ENCODE peak calls at places on chromosomes 11 and 22, in six cellular contexts. J, G, C, X, L and Z are unnamed samples.
A peak's percentile ranks its signal among the peaks of the same experiment; 100 is the strongest.

GRCh38 chr22:35189559-35189958 is 67.7 kb upstream of the HMGXB4 start:
- DNase-seq in G (no peak), C (no peak), X (no peak), L (no peak), J (no peak), Z (no peak)

GRCh38 chr22:33917744-33918406 is 2.4 kb downstream of the LARGE1 start:
- DNase-seq in J (peak; percentile 62), G (no peak), X (no peak), C (peak; percentile 6), L (no peak), Z (peak; percentile 57)

GRCh38 chr11:57514538-57515331 is 767 bp downstream of the SLC43A1 start:
- DNase-seq in C (peak; percentile 42), G (no peak), J (peak; percentile 81), X (peak; percentile 24), L (peak; percentile 82), Z (peak; percentile 87)

GRCh38 chr22:49081261-49081666 is 746.4 kb downstream of the BRD1 start:
- DNase-seq in L (peak; percentile 63), X (no peak), C (no peak), G (no peak), J (no peak), Z (no peak)

GRCh38 chr11:47152953-47153950 is 23.4 kb downstream of the ARFGAP2 start:
- DNase-seq in L (peak; percentile 82), J (peak; percentile 97), C (peak; percentile 88), G (no peak), X (peak; percentile 21), Z (peak; percentile 89)

GRCh38 chr11:27276141-27276540 is 86.9 kb downstream of the CCDC34 start:
- DNase-seq in X (no peak), L (no peak), C (no peak), J (no peak), G (no peak), Z (no peak)

GRCh38 chr11:11279956-11280689 is 72.9 kb downstream of the CSNK2A3 start:
- DNase-seq in X (no peak), C (peak; percentile 3), G (no peak), J (peak; percentile 82), L (no peak), Z (peak; percentile 57)

GRCh38 chr11:110434952-110435779 is 5.4 kb downstream of the FDX1 start:
- DNase-seq in J (peak; percentile 70), X (no peak), C (peak; percentile 18), L (no peak), G (no peak), Z (peak; percentile 40)

GRCh38 chr22:47795477-47796127 is 1033.2 kb downstream of the TBC1D22A start:
- DNase-seq in J (peak; percentile 76), X (no peak), L (no peak), C (no peak), G (no peak), Z (peak; percentile 64)

GRCh38 chr22:39592104-39593060 is 21.8 kb downstream of the CACNA1I start:
- DNase-seq in L (no peak), G (peak; percentile 76), J (peak; percentile 72), X (no peak), C (peak; percentile 63), Z (no peak)

GRCh38 chr11:61913699-61914395 is 3.5 kb downstream of the RAB3IL1 start:
- DNase-seq in J (no peak), G (no peak), C (no peak), L (peak; percentile 36), X (no peak), Z (peak; percentile 37)

GRCh38 chr11:114440121-114440860 is 1.0 kb downstream of the REXO2 start:
- DNase-seq in L (no peak), G (no peak), X (no peak), J (no peak), C (peak; percentile 35), Z (no peak)

GRCh38 chr11:66509131-66509561 is 1.3 kb upstream of the BBS1 start:
- DNase-seq in L (no peak), C (no peak), J (no peak), X (no peak), G (no peak), Z (no peak)

GRCh38 chr11:61627831-61628753 is 47.2 kb upstream of the SYT7 start:
- DNase-seq in L (peak; percentile 75), C (peak; percentile 79), X (no peak), G (no peak), J (peak; percentile 93), Z (peak; percentile 87)

GRCh38 chr22:49765091-49765771 is 62.4 kb downstream of the BRD1 start:
- DNase-seq in J (peak; percentile 42), L (peak; percentile 63), G (no peak), X (no peak), C (no peak), Z (peak; percentile 54)

GRCh38 chr11:69950120-69950519 is 128.0 kb upstream of the ANO1 start:
- DNase-seq in X (no peak), G (no peak), C (no peak), L (no peak), J (peak; percentile 94), Z (peak; percentile 94)

GRCh38 chr11:34787899-34788298 is 128.3 kb downstream of the APIP start:
- DNase-seq in J (no peak), G (no peak), X (no peak), C (no peak), L (no peak), Z (no peak)

GRCh38 chr11:114159802-114160588 is 100.5 kb downstream of the ZBTB16 start:
- DNase-seq in L (peak; percentile 99), C (peak; percentile 100), J (peak; percentile 65), G (peak; percentile 94), X (peak; percentile 98), Z (peak; percentile 55)

GRCh38 chr11:44453213-44453612 is 112.2 kb upstream of the CD82 start:
- DNase-seq in L (no peak), C (no peak), X (no peak), G (no peak), J (no peak), Z (peak; percentile 18)

GRCh38 chr22:32776397-32776796 is 25.1 kb upstream of the TIMP3 start:
- DNase-seq in G (no peak), C (no peak), L (no peak), X (no peak), J (no peak), Z (no peak)

GRCh38 chr22:32776800-32777199 is 24.7 kb upstream of the TIMP3 start:
- DNase-seq in G (no peak), C (no peak), J (no peak), X (no peak), L (no peak), Z (no peak)

GRCh38 chr22:32775957-32776356 is 25.5 kb upstream of the TIMP3 start:
- DNase-seq in G (no peak), L (no peak), J (peak; percentile 68), C (no peak), X (no peak), Z (peak; percentile 36)

DNA sequence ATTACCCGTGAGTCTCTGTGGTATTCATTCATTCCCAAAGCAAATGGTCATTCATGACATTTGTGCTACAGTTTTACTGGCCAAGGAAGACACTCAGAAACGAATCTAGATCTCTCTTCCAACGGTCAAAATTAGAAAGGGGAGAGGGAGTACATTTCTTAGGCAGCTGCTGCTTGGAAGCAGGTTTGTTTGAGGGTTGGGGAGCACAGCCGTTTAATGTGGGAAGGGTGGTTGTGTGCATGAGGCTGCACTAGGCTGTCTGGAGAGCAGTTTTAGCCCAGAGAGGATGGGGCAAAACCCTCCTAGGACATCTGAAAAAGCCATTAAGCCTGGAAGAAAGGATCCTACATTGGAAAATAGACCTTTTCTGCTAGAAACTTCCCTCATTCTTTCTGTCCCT is 29.7 kb upstream of the TIMP3 start:
- DNase-seq in C (no peak), L (no peak), G (no peak), X (no peak), J (no peak), Z (no peak)
- H3K4me3 ChIP-seq in C (no peak overlapping the region), L (no peak overlapping the region), G (no peak overlapping the region), X (no peak overlapping the region), J (no peak overlapping the region), Z (no peak overlapping the region)

GRCh38 chr11:120563698-120564572 is 52.4 kb downstream of the GRIK4 start:
- DNase-seq in C (peak; percentile 15), L (no peak), J (peak; percentile 86), X (no peak), G (peak; percentile 36), Z (peak; percentile 86)
- H3K4me3 ChIP-seq in C (peak overlapping the region; percentile 8), L (peak overlapping the region; percentile 40), J (peak overlapping the region; percentile 62), X (no peak overlapping the region), G (peak overlapping the region; percentile 25), Z (peak overlapping the region; percentile 71)

DNA sequence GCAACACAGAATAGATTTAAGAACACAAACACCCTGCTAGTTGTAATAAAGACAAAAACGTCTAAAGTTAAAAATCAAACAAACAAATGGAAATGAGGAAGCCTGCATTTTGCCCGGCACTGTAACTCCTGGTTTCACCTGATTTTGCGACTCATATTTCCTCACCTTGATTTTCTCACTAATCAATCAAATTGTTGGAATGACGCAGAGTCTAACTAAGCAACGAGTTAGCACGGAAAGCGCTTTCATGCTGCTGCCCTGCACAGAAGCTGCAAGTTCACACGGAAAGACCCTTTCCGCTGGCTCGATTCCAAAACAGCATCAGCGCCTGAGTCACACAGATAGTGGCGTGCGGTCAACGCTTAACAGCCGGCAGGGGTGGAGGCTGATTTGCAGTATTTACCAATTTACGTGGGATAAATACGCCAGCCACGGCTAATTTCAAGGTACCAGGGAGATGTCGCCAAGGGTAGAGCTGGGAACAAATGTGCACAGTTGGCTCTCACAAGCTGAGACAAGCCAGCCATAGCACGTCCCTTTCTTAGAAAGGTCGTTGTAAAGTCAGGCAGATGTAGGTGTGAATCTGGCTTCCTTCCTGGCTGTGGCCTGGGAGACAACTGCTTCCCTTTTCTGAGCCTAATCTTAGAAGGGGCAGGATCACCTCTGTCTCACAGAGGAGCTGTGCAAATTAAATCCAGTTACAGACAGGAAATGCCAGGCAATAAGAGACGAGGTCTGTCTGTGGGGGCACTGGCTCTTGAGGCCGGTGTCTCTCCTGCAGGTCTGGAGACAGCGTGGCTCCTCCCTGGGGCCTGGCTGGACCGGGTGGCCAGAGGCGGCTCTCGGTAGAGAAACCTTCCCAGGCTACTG is 76.9 kb upstream of the TTLL12 start:
- DNase-seq in G (peak; percentile 91), J (no peak), L (no peak), X (peak; percentile 76), C (peak; percentile 88), Z (no peak)
- H3K4me3 ChIP-seq in G (peak overlapping the region; percentile 5), J (no peak overlapping the region), L (peak overlapping the region; percentile 21), X (peak overlapping the region; percentile 23), C (no peak overlapping the region), Z (no peak overlapping the region)

DNA sequence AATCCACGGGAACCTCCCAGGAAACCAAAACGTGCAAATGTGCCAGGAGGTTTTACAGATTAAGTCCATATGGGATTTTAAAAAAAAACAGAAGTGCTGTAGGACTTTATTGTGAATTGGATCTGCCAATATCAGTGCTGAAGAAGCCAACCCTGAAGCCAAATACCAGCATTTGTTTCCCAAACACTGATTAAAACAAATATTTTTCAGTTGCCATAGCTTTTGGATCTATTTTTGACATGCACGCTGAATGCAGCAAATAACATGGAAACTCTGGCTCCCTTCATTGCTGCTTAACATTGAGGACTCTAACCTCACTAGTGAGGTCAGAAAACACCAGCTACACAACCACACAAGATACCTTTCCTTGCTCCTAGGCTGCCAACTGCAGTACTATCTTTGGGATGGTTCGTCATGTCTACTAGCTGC is 28.4 kb upstream of the SIK2 start:
- DNase-seq in L (no peak), J (no peak), X (no peak), C (peak; percentile 62), G (no peak), Z (no peak)
- H3K4me3 ChIP-seq in L (peak overlapping the region; percentile 17), J (no peak overlapping the region), X (no peak overlapping the region), C (no peak overlapping the region), G (no peak overlapping the region), Z (no peak overlapping the region)